ENCODE peak calls at places on chromosomes 2 and 18, in ten cellular contexts. One of them, this sample, is unnamed.

GRCh38 chr2:25302758-25303436 is 38.8 kb downstream of the DNMT3A start:
- DNase-seq in NCI-H1694 treated with DMSO at 0.1 percent for 48 hours: no peak
- DNase-seq in ELF-1: peak
- DNase-seq in HAP-1: peak
- DNase-seq in fibroblast of pulmonary artery: no peak
- DNase-seq in activated gamma-delta T cell treated with Interleukin-2 at 50 U/mL for 16 hours: no peak
- DNase-seq in adrenal gland: no peak
- DNase-seq in HFFc6: no peak
- DNase-seq in neural progenitor cell: no peak
- DNase-seq in Right ventricle myocardium superior: no peak
- DNase-seq in this sample: no peak

GRCh38 chr2:14678754-14679153 is 46.2 kb downstream of the LRATD1 start:
- DNase-seq in adrenal gland: no peak
- DNase-seq in ELF-1: no peak
- DNase-seq in NCI-H1694 treated with DMSO at 0.1 percent for 48 hours: no peak
- DNase-seq in HFFc6: no peak
- DNase-seq in neural progenitor cell: no peak
- DNase-seq in HAP-1: no peak
- DNase-seq in activated gamma-delta T cell treated with Interleukin-2 at 50 U/mL for 16 hours: no peak
- DNase-seq in Right ventricle myocardium superior: no peak
- DNase-seq in fibroblast of pulmonary artery: no peak
- DNase-seq in this sample: no peak

GRCh38 chr2:164745012-164745797 is 96.4 kb downstream of the COBLL1 start:
- DNase-seq in HFFc6: peak
- DNase-seq in adrenal gland: no peak
- DNase-seq in ELF-1: no peak
- DNase-seq in activated gamma-delta T cell treated with Interleukin-2 at 50 U/mL for 16 hours: no peak
- DNase-seq in Right ventricle myocardium superior: no peak
- DNase-seq in fibroblast of pulmonary artery: peak
- DNase-seq in NCI-H1694 treated with DMSO at 0.1 percent for 48 hours: no peak
- DNase-seq in neural progenitor cell: no peak
- DNase-seq in HAP-1: no peak
- DNase-seq in this sample: no peak

GRCh38 chr2:239804161-239805042 is 220.7 kb downstream of the NDUFA10 start:
- DNase-seq in fibroblast of pulmonary artery: no peak
- DNase-seq in adrenal gland: no peak
- DNase-seq in HAP-1: no peak
- DNase-seq in activated gamma-delta T cell treated with Interleukin-2 at 50 U/mL for 16 hours: no peak
- DNase-seq in ELF-1: no peak
- DNase-seq in neural progenitor cell: no peak
- DNase-seq in HFFc6: no peak
- DNase-seq in Right ventricle myocardium superior: no peak
- DNase-seq in NCI-H1694 treated with DMSO at 0.1 percent for 48 hours: no peak
- DNase-seq in this sample: no peak

GRCh38 chr2:58939388-58939787 is 698.3 kb upstream of the FANCL start:
- DNase-seq in fibroblast of pulmonary artery: peak
- DNase-seq in HAP-1: no peak
- DNase-seq in Right ventricle myocardium superior: no peak
- DNase-seq in HFFc6: peak
- DNase-seq in ELF-1: no peak
- DNase-seq in NCI-H1694 treated with DMSO at 0.1 percent for 48 hours: no peak
- DNase-seq in neural progenitor cell: no peak
- DNase-seq in adrenal gland: no peak
- DNase-seq in activated gamma-delta T cell treated with Interleukin-2 at 50 U/mL for 16 hours: no peak
- DNase-seq in this sample: no peak

GRCh38 chr2:239378021-239378917 is 22.6 kb downstream of the HDAC4 start:
- DNase-seq in ELF-1: no peak
- DNase-seq in fibroblast of pulmonary artery: no peak
- DNase-seq in neural progenitor cell: no peak
- DNase-seq in HAP-1: no peak
- DNase-seq in NCI-H1694 treated with DMSO at 0.1 percent for 48 hours: no peak
- DNase-seq in HFFc6: no peak
- DNase-seq in Right ventricle myocardium superior: peak
- DNase-seq in adrenal gland: no peak
- DNase-seq in activated gamma-delta T cell treated with Interleukin-2 at 50 U/mL for 16 hours: no peak
- DNase-seq in this sample: no peak

GRCh38 chr2:127157651-127158460 is 50.9 kb upstream of the BIN1 start:
- DNase-seq in fibroblast of pulmonary artery: no peak
- DNase-seq in adrenal gland: peak
- DNase-seq in Right ventricle myocardium superior: no peak
- DNase-seq in activated gamma-delta T cell treated with Interleukin-2 at 50 U/mL for 16 hours: no peak
- DNase-seq in neural progenitor cell: peak
- DNase-seq in NCI-H1694 treated with DMSO at 0.1 percent for 48 hours: no peak
- DNase-seq in HFFc6: no peak
- DNase-seq in HAP-1: peak
- DNase-seq in ELF-1: peak
- DNase-seq in this sample: no peak

GRCh38 chr2:97932975-97933662 is 62.6 kb downstream of the TMEM131 start:
- DNase-seq in neural progenitor cell: no peak
- DNase-seq in ELF-1: no peak
- DNase-seq in NCI-H1694 treated with DMSO at 0.1 percent for 48 hours: no peak
- DNase-seq in activated gamma-delta T cell treated with Interleukin-2 at 50 U/mL for 16 hours: no peak
- DNase-seq in Right ventricle myocardium superior: no peak
- DNase-seq in adrenal gland: no peak
- DNase-seq in fibroblast of pulmonary artery: no peak
- DNase-seq in HFFc6: no peak
- DNase-seq in HAP-1: no peak
- DNase-seq in this sample: no peak

GRCh38 chr2:216406861-216407260 is 5.4 kb upstream of the SMARCAL1 start:
- DNase-seq in ELF-1: peak
- DNase-seq in NCI-H1694 treated with DMSO at 0.1 percent for 48 hours: no peak
- DNase-seq in adrenal gland: no peak
- DNase-seq in HAP-1: no peak
- DNase-seq in fibroblast of pulmonary artery: no peak
- DNase-seq in activated gamma-delta T cell treated with Interleukin-2 at 50 U/mL for 16 hours: no peak
- DNase-seq in HFFc6: no peak
- DNase-seq in Right ventricle myocardium superior: no peak
- DNase-seq in neural progenitor cell: no peak
- DNase-seq in this sample: no peak

GRCh38 chr2:229342376-229342775 is 71.3 kb upstream of the PID1 start:
- DNase-seq in Right ventricle myocardium superior: peak
- DNase-seq in NCI-H1694 treated with DMSO at 0.1 percent for 48 hours: no peak
- DNase-seq in activated gamma-delta T cell treated with Interleukin-2 at 50 U/mL for 16 hours: no peak
- DNase-seq in fibroblast of pulmonary artery: peak
- DNase-seq in adrenal gland: peak
- DNase-seq in HAP-1: peak
- DNase-seq in ELF-1: peak
- DNase-seq in HFFc6: no peak
- DNase-seq in neural progenitor cell: peak
- DNase-seq in this sample: peak

GRCh38 chr2:185880396-185880795 is 141.8 kb downstream of the FSIP2 start:
- DNase-seq in fibroblast of pulmonary artery: no peak
- DNase-seq in neural progenitor cell: no peak
- DNase-seq in ELF-1: no peak
- DNase-seq in NCI-H1694 treated with DMSO at 0.1 percent for 48 hours: no peak
- DNase-seq in activated gamma-delta T cell treated with Interleukin-2 at 50 U/mL for 16 hours: no peak
- DNase-seq in Right ventricle myocardium superior: no peak
- DNase-seq in adrenal gland: no peak
- DNase-seq in HFFc6: no peak
- DNase-seq in HAP-1: no peak
- DNase-seq in this sample: no peak

GRCh38 chr2:23513245-23513880 is 128.4 kb downstream of the KLHL29 start:
- DNase-seq in activated gamma-delta T cell treated with Interleukin-2 at 50 U/mL for 16 hours: no peak
- DNase-seq in neural progenitor cell: no peak
- DNase-seq in Right ventricle myocardium superior: peak
- DNase-seq in HFFc6: no peak
- DNase-seq in ELF-1: no peak
- DNase-seq in fibroblast of pulmonary artery: no peak
- DNase-seq in adrenal gland: no peak
- DNase-seq in NCI-H1694 treated with DMSO at 0.1 percent for 48 hours: no peak
- DNase-seq in HAP-1: no peak
- DNase-seq in this sample: no peak

GRCh38 chr2:163441603-163442002 is 294.2 kb downstream of the FIGN start:
- DNase-seq in NCI-H1694 treated with DMSO at 0.1 percent for 48 hours: no peak
- DNase-seq in HAP-1: no peak
- DNase-seq in adrenal gland: no peak
- DNase-seq in HFFc6: no peak
- DNase-seq in Right ventricle myocardium superior: no peak
- DNase-seq in ELF-1: no peak
- DNase-seq in neural progenitor cell: peak
- DNase-seq in fibroblast of pulmonary artery: no peak
- DNase-seq in activated gamma-delta T cell treated with Interleukin-2 at 50 U/mL for 16 hours: no peak
- DNase-seq in this sample: peak

GRCh38 chr18:25349926-25350560 is 1.9 kb downstream of the ZNF521 start:
- DNase-seq in NCI-H1694 treated with DMSO at 0.1 percent for 48 hours: no peak
- DNase-seq in activated gamma-delta T cell treated with Interleukin-2 at 50 U/mL for 16 hours: no peak
- DNase-seq in HFFc6: no peak
- DNase-seq in neural progenitor cell: peak
- DNase-seq in ELF-1: peak
- DNase-seq in Right ventricle myocardium superior: peak
- DNase-seq in HAP-1: peak
- DNase-seq in fibroblast of pulmonary artery: no peak
- DNase-seq in adrenal gland: peak
- DNase-seq in this sample: no peak

GRCh38 chr2:1600191-1601063 is 143.9 kb downstream of the PXDN start:
- DNase-seq in ELF-1: no peak
- DNase-seq in activated gamma-delta T cell treated with Interleukin-2 at 50 U/mL for 16 hours: no peak
- DNase-seq in Right ventricle myocardium superior: no peak
- DNase-seq in neural progenitor cell: no peak
- DNase-seq in HFFc6: peak
- DNase-seq in HAP-1: no peak
- DNase-seq in adrenal gland: no peak
- DNase-seq in fibroblast of pulmonary artery: no peak
- DNase-seq in NCI-H1694 treated with DMSO at 0.1 percent for 48 hours: no peak
- DNase-seq in this sample: peak

GRCh38 chr2:75619992-75620740 is 26.4 kb upstream of the MRPL19 start:
- DNase-seq in activated gamma-delta T cell treated with Interleukin-2 at 50 U/mL for 16 hours: no peak
- DNase-seq in NCI-H1694 treated with DMSO at 0.1 percent for 48 hours: no peak
- DNase-seq in Right ventricle myocardium superior: no peak
- DNase-seq in adrenal gland: no peak
- DNase-seq in HFFc6: no peak
- DNase-seq in neural progenitor cell: no peak
- DNase-seq in ELF-1: no peak
- DNase-seq in fibroblast of pulmonary artery: no peak
- DNase-seq in HAP-1: no peak
- DNase-seq in this sample: peak

GRCh38 chr2:216491757-216492635 is 6.6 kb upstream of the RPL37A start:
- DNase-seq in adrenal gland: no peak
- DNase-seq in neural progenitor cell: no peak
- DNase-seq in Right ventricle myocardium superior: no peak
- DNase-seq in HAP-1: no peak
- DNase-seq in fibroblast of pulmonary artery: no peak
- DNase-seq in activated gamma-delta T cell treated with Interleukin-2 at 50 U/mL for 16 hours: no peak
- DNase-seq in ELF-1: no peak
- DNase-seq in HFFc6: no peak
- DNase-seq in NCI-H1694 treated with DMSO at 0.1 percent for 48 hours: no peak
- DNase-seq in this sample: no peak

GRCh38 chr18:55351980-55352714 is 235.8 kb downstream of the TCF4 start:
- DNase-seq in neural progenitor cell: peak
- DNase-seq in fibroblast of pulmonary artery: no peak
- DNase-seq in adrenal gland: no peak
- DNase-seq in Right ventricle myocardium superior: no peak
- DNase-seq in HFFc6: no peak
- DNase-seq in HAP-1: peak
- DNase-seq in ELF-1: peak
- DNase-seq in activated gamma-delta T cell treated with Interleukin-2 at 50 U/mL for 16 hours: no peak
- DNase-seq in NCI-H1694 treated with DMSO at 0.1 percent for 48 hours: no peak
- DNase-seq in this sample: no peak

GRCh38 chr2:24117902-24118301 is 5.2 kb downstream of the PFN4 start:
- DNase-seq in fibroblast of pulmonary artery: no peak
- DNase-seq in HFFc6: no peak
- DNase-seq in ELF-1: no peak
- DNase-seq in adrenal gland: no peak
- DNase-seq in activated gamma-delta T cell treated with Interleukin-2 at 50 U/mL for 16 hours: no peak
- DNase-seq in Right ventricle myocardium superior: no peak
- DNase-seq in NCI-H1694 treated with DMSO at 0.1 percent for 48 hours: no peak
- DNase-seq in HAP-1: no peak
- DNase-seq in neural progenitor cell: no peak
- DNase-seq in this sample: no peak

GRCh38 chr2:181185428-181185827 is 205.0 kb downstream of the UBE2E3 start:
- DNase-seq in activated gamma-delta T cell treated with Interleukin-2 at 50 U/mL for 16 hours: no peak
- DNase-seq in HAP-1: no peak
- DNase-seq in ELF-1: no peak
- DNase-seq in adrenal gland: no peak
- DNase-seq in HFFc6: no peak
- DNase-seq in NCI-H1694 treated with DMSO at 0.1 percent for 48 hours: no peak
- DNase-seq in fibroblast of pulmonary artery: no peak
- DNase-seq in neural progenitor cell: no peak
- DNase-seq in Right ventricle myocardium superior: no peak
- DNase-seq in this sample: no peak

GRCh38 chr2:177466337-177467195 is 74.0 kb downstream of the AGPS start:
- DNase-seq in adrenal gland: no peak
- DNase-seq in activated gamma-delta T cell treated with Interleukin-2 at 50 U/mL for 16 hours: no peak
- DNase-seq in Right ventricle myocardium superior: no peak
- DNase-seq in NCI-H1694 treated with DMSO at 0.1 percent for 48 hours: no peak
- DNase-seq in HFFc6: no peak
- DNase-seq in neural progenitor cell: peak
- DNase-seq in ELF-1: no peak
- DNase-seq in fibroblast of pulmonary artery: no peak
- DNase-seq in HAP-1: peak
- DNase-seq in this sample: no peak

GRCh38 chr2:32262105-32262504 is 2.6 kb downstream of the NLRC4 start:
- DNase-seq in Right ventricle myocardium superior: no peak
- DNase-seq in fibroblast of pulmonary artery: no peak
- DNase-seq in ELF-1: no peak
- DNase-seq in neural progenitor cell: no peak
- DNase-seq in adrenal gland: no peak
- DNase-seq in HAP-1: no peak
- DNase-seq in NCI-H1694 treated with DMSO at 0.1 percent for 48 hours: no peak
- DNase-seq in HFFc6: no peak
- DNase-seq in activated gamma-delta T cell treated with Interleukin-2 at 50 U/mL for 16 hours: no peak
- DNase-seq in this sample: no peak

GRCh38 chr2:170214309-170214902 is 36.5 kb downstream of the MYO3B start:
- DNase-seq in adrenal gland: no peak
- DNase-seq in Right ventricle myocardium superior: no peak
- DNase-seq in NCI-H1694 treated with DMSO at 0.1 percent for 48 hours: no peak
- DNase-seq in HAP-1: peak
- DNase-seq in ELF-1: peak
- DNase-seq in neural progenitor cell: no peak
- DNase-seq in fibroblast of pulmonary artery: no peak
- DNase-seq in HFFc6: no peak
- DNase-seq in activated gamma-delta T cell treated with Interleukin-2 at 50 U/mL for 16 hours: no peak
- DNase-seq in this sample: no peak

GRCh38 chr2:8435608-8436007 is 246.2 kb upstream of the ID2 start:
- DNase-seq in HAP-1: no peak
- DNase-seq in activated gamma-delta T cell treated with Interleukin-2 at 50 U/mL for 16 hours: no peak
- DNase-seq in ELF-1: no peak
- DNase-seq in neural progenitor cell: no peak
- DNase-seq in adrenal gland: no peak
- DNase-seq in HFFc6: no peak
- DNase-seq in Right ventricle myocardium superior: no peak
- DNase-seq in fibroblast of pulmonary artery: no peak
- DNase-seq in NCI-H1694 treated with DMSO at 0.1 percent for 48 hours: no peak
- DNase-seq in this sample: no peak

GRCh38 chr18:12639990-12640880 is 17.7 kb downstream of the SPIRE1 start:
- DNase-seq in Right ventricle myocardium superior: no peak
- DNase-seq in adrenal gland: no peak
- DNase-seq in neural progenitor cell: no peak
- DNase-seq in NCI-H1694 treated with DMSO at 0.1 percent for 48 hours: no peak
- DNase-seq in activated gamma-delta T cell treated with Interleukin-2 at 50 U/mL for 16 hours: no peak
- DNase-seq in HAP-1: no peak
- DNase-seq in ELF-1: peak
- DNase-seq in fibroblast of pulmonary artery: peak
- DNase-seq in HFFc6: peak
- DNase-seq in this sample: peak